ENCODE peak calls at places on chromosome 13, in nine cellular contexts. L is IMR-90, G is thyroid gland, R is stomach, B is transverse colon, K is right lobe of liver, F is breast epithelium, S is esophagus squamous epithelium, C is testis. U is an unnamed sample.

GRCh38 chr13:71320452-71320851 is 546.6 kb downstream of the DACH1 start:
- DNase-seq in C (no peak), K (no peak), L (peak; percentile 41), B (no peak), S (no peak), G (no peak), F (no peak), R (no peak), U (no peak)

GRCh38 chr13:67100723-67101122 is 129.4 kb downstream of the PCDH9 start:
- DNase-seq in R (no peak), K (no peak), C (no peak), S (no peak), B (no peak), F (no peak), L (no peak), G (no peak), U (no peak)

GRCh38 chr13:27203186-27203585 is 31.6 kb upstream of the USP12 start:
- DNase-seq in B (no peak), S (no peak), G (no peak), F (no peak), K (no peak), R (no peak), L (no peak), C (no peak), U (no peak)

GRCh38 chr13:114147803-114148520 is 15.5 kb upstream of the RASA3 start:
- DNase-seq in C (no peak), L (no peak), R (no peak), B (no peak), F (no peak), G (no peak), S (no peak), K (no peak), U (no peak)

GRCh38 chr13:51269039-51269438 is 46.8 kb downstream of the FAM124A start:
- DNase-seq in G (no peak), B (no peak), S (no peak), C (no peak), R (no peak), L (peak; percentile 26), F (no peak), K (no peak), U (no peak)

GRCh38 chr13:114339779-114340534 is 25.7 kb downstream of the CHAMP1 start:
- DNase-seq in F (no peak), S (no peak), R (peak; percentile 53), G (peak; percentile 62), L (peak; percentile 30), C (peak; percentile 49), K (peak; percentile 66), B (peak; percentile 59), U (peak; percentile 31)

GRCh38 chr13:50509771-50510441 is 333.6 kb downstream of the DLEU7 start:
- DNase-seq in R (no peak), S (no peak), G (no peak), K (no peak), B (no peak), C (no peak), F (no peak), L (peak; percentile 50), U (no peak)

GRCh38 chr13:86986448-86986847 is 684.7 kb upstream of the SLITRK5 start:
- DNase-seq in S (no peak), C (no peak), G (no peak), B (no peak), R (no peak), L (peak; percentile 25), K (no peak), F (no peak), U (no peak)

GRCh38 chr13:114134111-114134943 is 1.9 kb upstream of the RASA3 start:
- DNase-seq in L (no peak), K (no peak), G (peak; percentile 76), C (no peak), R (no peak), F (no peak), S (no peak), B (no peak), U (no peak)

GRCh38 chr13:109275848-109276247 is 510.5 kb downstream of the IRS2 start:
- DNase-seq in C (no peak), G (no peak), S (no peak), F (no peak), B (peak; percentile 40), K (no peak), L (no peak), R (no peak), U (no peak)

GRCh38 chr13:36421447-36421846 is 10.8 kb upstream of the CCNA1 start:
- DNase-seq in S (no peak), K (no peak), L (no peak), C (no peak), B (no peak), R (no peak), F (no peak), G (no peak), U (no peak)

GRCh38 chr13:30978981-30979956 is 46.8 kb downstream of the TEX26 start:
- DNase-seq in B (peak; percentile 42), G (peak; percentile 5), S (no peak), R (peak; percentile 30), K (no peak), C (peak; percentile 63), F (no peak), L (no peak), U (no peak)

GRCh38 chr13:27007166-27007565 is 164.4 kb downstream of the USP12 start:
- DNase-seq in C (no peak), S (no peak), K (no peak), G (no peak), L (no peak), B (no peak), F (no peak), R (no peak), U (no peak)

GRCh38 chr13:100273138-100273537 is 184.2 kb downstream of the PCCA start:
- DNase-seq in S (no peak), G (no peak), B (no peak), R (no peak), F (no peak), C (no peak), L (no peak), K (no peak), U (no peak)

GRCh38 chr13:49683489-49683888 is 7.8 kb downstream of the EBPL start:
- DNase-seq in R (no peak), S (no peak), F (no peak), L (no peak), C (no peak), K (no peak), G (no peak), B (no peak), U (no peak)

GRCh38 chr13:51922771-51923480 is 61.2 kb downstream of the CCDC70 start:
- DNase-seq in C (no peak), F (no peak), R (no peak), S (no peak), G (no peak), B (no peak), L (no peak), K (no peak), U (no peak)

GRCh38 chr13:111153279-111153976 is 38.3 kb downstream of the ARHGEF7 start:
- DNase-seq in G (peak; percentile 91), K (peak; percentile 94), S (peak; percentile 49), F (peak; percentile 91), B (peak; percentile 94), L (peak; percentile 89), C (peak; percentile 95), R (peak; percentile 92), U (peak; percentile 96)
- TF ChIP-seq CTCF in G (no peak), K (peak; percentile 20), S (peak; percentile 14), F (peak; percentile 19), B (no peak), L (peak; percentile 49), C (peak; percentile 9), R (no peak), U (peak; percentile 12)

GRCh38 chr13:105465251-105465650 is 1070.2 kb downstream of the EFNB2 start:
- DNase-seq in L (no peak), B (no peak), K (no peak), C (no peak), S (no peak), G (no peak), F (no peak), R (no peak), U (no peak)

GRCh38 chr13:105464249-105464648 is 1071.2 kb downstream of the EFNB2 start:
- DNase-seq in G (no peak), F (no peak), R (no peak), B (no peak), K (no peak), C (no peak), L (peak; percentile 43), S (no peak), U (no peak)

GRCh38 chr13:105465745-105466144 is 1069.7 kb downstream of the EFNB2 start:
- DNase-seq in L (no peak), G (no peak), K (no peak), C (no peak), B (no peak), R (no peak), F (no peak), S (no peak), U (no peak)

GRCh38 chr13:105462981-105463380 is 1072.5 kb downstream of the EFNB2 start:
- DNase-seq in K (no peak), G (no peak), F (no peak), L (peak; percentile 62), C (no peak), S (no peak), R (no peak), B (no peak), U (no peak)

GRCh38 chr13:105462098-105462497 is 1073.4 kb downstream of the EFNB2 start:
- DNase-seq in K (no peak), R (no peak), B (no peak), F (no peak), C (no peak), L (no peak), S (no peak), G (no peak), U (no peak)
- H3K9me3 ChIP-seq in K (no peaks in the 10 kb centered on the region), R (no peaks in the 10 kb centered on the region), B (no peaks in the 10 kb centered on the region), F (no peaks in the 10 kb centered on the region), C (no peaks in the 10 kb centered on the region), L (no peaks in the 10 kb centered on the region), S (no peaks in the 10 kb centered on the region), G (no peaks in the 10 kb centered on the region), U (no peaks in the 10 kb centered on the region)

DNA sequence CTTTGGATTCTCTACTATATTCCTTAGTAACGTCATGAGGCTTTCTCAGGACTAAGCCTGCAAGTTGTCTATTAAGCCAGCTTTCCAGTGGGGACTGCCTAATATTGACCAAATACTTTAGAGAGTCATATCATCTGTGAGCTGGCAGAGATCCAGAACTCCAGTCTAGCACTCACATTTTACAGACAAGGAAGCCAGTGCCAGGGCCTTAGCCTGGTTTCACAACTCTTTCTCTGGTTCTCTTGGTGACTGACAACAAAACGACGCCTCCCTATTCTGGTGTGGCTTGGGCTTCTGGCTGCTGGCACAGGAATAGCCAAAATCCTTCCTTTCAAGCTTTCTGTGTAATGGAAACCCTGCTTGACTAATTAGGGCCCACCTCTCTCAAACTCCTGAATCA is 75.0 kb upstream of the UBL3 start:
- DNase-seq in B (peak; percentile 70), L (peak; percentile 78), C (peak; percentile 60), R (peak; percentile 91), S (peak; percentile 10), F (peak; percentile 72), G (peak; percentile 81), K (peak; percentile 93), U (no peak)
- TF ChIP-seq POLR2A in B (no peak), L (no peak), C (no peak), R (no peak), S (no peak), F (no peak), G (no peak), K (no peak), U (no peak)

DNA sequence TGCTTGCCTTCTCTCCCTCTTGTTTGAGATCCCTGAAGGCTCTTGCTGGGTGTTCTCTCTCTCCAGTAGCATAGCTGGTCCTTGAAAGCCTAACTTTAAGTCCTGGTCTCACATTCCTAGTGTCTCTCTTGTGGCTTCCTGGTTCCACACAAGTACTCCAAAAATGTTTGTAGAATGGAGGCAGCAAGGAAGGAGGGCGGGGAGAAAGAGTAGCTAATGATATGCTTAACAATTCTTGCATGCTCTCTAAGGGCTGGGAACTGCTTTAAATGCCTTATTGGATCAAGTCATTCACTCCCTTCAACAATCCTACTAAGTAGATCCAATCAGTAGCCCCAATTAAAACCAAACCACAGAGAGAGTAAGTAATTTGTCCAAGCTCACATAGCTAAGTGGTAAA is 357.3 kb downstream of the KLF5 start:
- DNase-seq in B (no peak), K (no peak), R (no peak), L (no peak), G (no peak), F (no peak), C (no peak), S (no peak), U (no peak)
- TF ChIP-seq CTCF in B (no peak), K (no peak), R (no peak), L (no peak), G (no peak), F (no peak), C (no peak), S (no peak), U (no peak)